ENCODE peak calls at places on chromosomes 11 and 22, in seven cellular contexts. U is NT2/D1, V is HCT116, T is GM12878, Q is SK-N-SH, Y is H1, P is HepG2. A is an unnamed sample.

GRCh38 chr11:69272055-69272454 is 21.9 kb upstream of the MYEOV start:
- DNase-seq in Q (no peak), P (no peak), Y (no peak), U (no peak), V (no peak), T (no peak), A (no peak)

GRCh38 chr11:102608699-102609098 is 16.4 kb downstream of the MMP20 start:
- DNase-seq in U (no peak), V (no peak), T (no peak), P (no peak), Q (no peak), Y (no peak), A (no peak)

GRCh38 chr11:36361472-36361871 is 65.4 kb downstream of the PRR5L start:
- DNase-seq in T (no peak), V (no peak), P (no peak), Y (no peak), U (no peak), Q (no peak), A (no peak)

GRCh38 chr11:71929491-71929890 is 645 bp downstream of the RNF121 start:
- DNase-seq in T (no peak), Y (no peak), Q (no peak), V (no peak), U (no peak), P (no peak), A (no peak)

GRCh38 chr11:35529971-35530495 is 4.6 kb upstream of the PAMR1 start:
- DNase-seq in T (no peak), V (no peak), U (no peak), Q (peak; percentile 64), Y (no peak), P (no peak), A (no peak)

GRCh38 chr11:15937601-15938361 is 418.6 kb downstream of the SOX6 start:
- DNase-seq in U (no peak), Q (no peak), T (no peak), P (no peak), Y (no peak), V (no peak), A (no peak)

GRCh38 chr22:41909290-41910049 is 5.4 kb downstream of the SHISA8 start:
- DNase-seq in P (no peak), V (no peak), U (no peak), Q (no peak), Y (no peak), T (no peak), A (no peak)

GRCh38 chr11:120810251-120810650 is 213.7 kb upstream of the TBCEL start:
- DNase-seq in Y (no peak), V (no peak), Q (no peak), P (no peak), U (no peak), T (no peak), A (no peak)

GRCh38 chr11:48093795-48094642 is 113.7 kb downstream of the PTPRJ start:
- DNase-seq in T (no peak), U (no peak), P (peak; percentile 77), Q (no peak), V (no peak), Y (no peak), A (no peak)

GRCh38 chr11:31995525-31996123 is 95.2 kb upstream of the RCN1 start:
- DNase-seq in T (peak; percentile 26), U (no peak), V (no peak), P (no peak), Q (no peak), Y (no peak), A (no peak)

GRCh38 chr11:64642418-64642735 is 51.4 kb downstream of the SLC22A12 start:
- DNase-seq in Y (no peak), T (no peak), P (no peak), U (no peak), Q (no peak), V (no peak), A (no peak)

GRCh38 chr11:22466809-22467208 is 128.6 kb downstream of the SLC17A6 start:
- DNase-seq in Y (no peak), U (no peak), P (no peak), Q (no peak), T (no peak), V (peak; percentile 13), A (no peak)

GRCh38 chr11:60905551-60906113 is 753 bp downstream of the PRPF19 start:
- DNase-seq in V (no peak), Y (no peak), P (peak; percentile 36), U (no peak), Q (peak; percentile 60), T (no peak), A (no peak)

GRCh38 chr11:102733232-102733875 is 8.6 kb upstream of the MMP8 start:
- DNase-seq in Q (peak; percentile 49), Y (peak; percentile 57), U (peak; percentile 48), T (no peak), P (peak; percentile 60), V (peak; percentile 57), A (peak; percentile 67)

GRCh38 chr11:37026326-37026725 is 428.3 kb upstream of the RAG2 start:
- DNase-seq in P (no peak), Y (no peak), U (peak; percentile 18), Q (no peak), V (no peak), T (no peak), A (no peak)

GRCh38 chr11:130649749-130650275 is 201.4 kb downstream of the ADAMTS15 start:
- DNase-seq in V (no peak), T (no peak), P (no peak), Y (no peak), Q (no peak), U (no peak), A (no peak)

GRCh38 chr11:130650456-130651068 is 202.1 kb downstream of the ADAMTS15 start:
- DNase-seq in V (no peak), Q (no peak), P (no peak), T (no peak), Y (no peak), U (no peak), A (no peak)

GRCh38 chr11:130647371-130647770 is 198.9 kb downstream of the ADAMTS15 start:
- DNase-seq in T (no peak), Q (no peak), P (no peak), U (no peak), V (no peak), Y (no peak), A (no peak)

GRCh38 chr11:130646881-130647280 is 198.4 kb downstream of the ADAMTS15 start:
- DNase-seq in V (no peak), Q (no peak), T (no peak), U (no peak), P (no peak), Y (no peak), A (no peak)

DNA sequence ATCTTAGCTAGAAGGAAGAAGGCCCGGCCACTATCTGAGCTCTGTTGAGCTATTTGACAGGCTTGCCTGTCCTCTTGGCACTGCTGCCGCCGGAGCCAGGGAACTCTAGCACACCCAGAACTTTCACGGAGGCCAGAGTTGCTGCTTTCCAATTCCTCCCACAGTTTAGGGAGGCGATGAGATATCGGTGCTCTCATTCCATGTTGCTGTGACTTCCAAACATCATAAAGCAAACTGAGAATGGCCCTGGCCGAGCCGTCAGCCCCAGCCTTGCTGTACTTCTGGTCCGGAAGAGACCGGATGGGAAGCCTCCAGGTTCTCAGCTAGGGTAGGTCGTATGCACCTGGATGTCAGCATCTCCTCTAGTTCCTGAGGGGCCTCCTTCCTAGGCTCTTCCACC is 200.2 kb downstream of the ADAMTS15 start:
- DNase-seq in T (no peak), P (no peak), V (no peak), Q (no peak), Y (no peak), U (no peak), A (no peak)
- TF ChIP-seq YY1 in T (no peak), P (no peak), V (no peak), Q (no peak), Y (no peak), U (no peak), A (no peak)

GRCh38 chr11:56909563-56909962 is 79.2 kb upstream of the OR5AK2 start:
- DNase-seq in U (no peak), Y (no peak), T (no peak), V (no peak), P (no peak), Q (no peak), A (no peak)

GRCh38 chr11:56905442-56905841 is 83.3 kb upstream of the OR5AK2 start:
- DNase-seq in U (no peak), Q (no peak), T (no peak), P (no peak), V (no peak), Y (no peak), A (no peak)

GRCh38 chr11:56906683-56907148 is 82.0 kb upstream of the OR5AK2 start:
- DNase-seq in Q (no peak), P (no peak), Y (no peak), U (no peak), V (no peak), T (no peak), A (no peak)

GRCh38 chr11:56909080-56909479 is 79.6 kb upstream of the OR5AK2 start:
- DNase-seq in T (no peak), P (no peak), Q (no peak), Y (no peak), V (no peak), U (no peak), A (no peak)

GRCh38 chr11:56905936-56906335 is 82.8 kb upstream of the OR5AK2 start:
- DNase-seq in Y (no peak), T (no peak), P (no peak), U (no peak), Q (no peak), V (no peak), A (no peak)
- TF ChIP-seq YY1 in Y (no peak), T (no peak), P (no peak), U (no peak), Q (no peak), V (no peak), A (no peak)

GRCh38 chr11:13923182-13923581 is 39.3 kb upstream of the SPON1 start:
- DNase-seq in P (no peak), V (peak; percentile 36), Y (no peak), Q (no peak), T (no peak), U (no peak), A (no peak)

GRCh38 chr11:13924801-13925327 is 37.7 kb upstream of the SPON1 start:
- DNase-seq in V (no peak), P (no peak), Q (no peak), U (no peak), Y (no peak), T (no peak), A (no peak)

GRCh38 chr11:13927496-13927895 is 35.0 kb upstream of the SPON1 start:
- DNase-seq in P (no peak), T (no peak), Y (no peak), Q (no peak), V (no peak), U (no peak), A (no peak)

GRCh38 chr11:13928566-13929251 is 33.8 kb upstream of the SPON1 start:
- DNase-seq in Q (no peak), T (no peak), Y (no peak), P (no peak), U (no peak), V (no peak), A (peak; percentile 73)

GRCh38 chr11:13923716-13924650 is 38.5 kb upstream of the SPON1 start:
- DNase-seq in U (no peak), T (peak; percentile 2), Q (no peak), Y (no peak), V (peak; percentile 66), P (no peak), A (no peak)
- TF ChIP-seq YY1 in U (no peak), T (no peak), Q (no peak), Y (no peak), V (no peak), P (no peak), A (no peak)

DNA sequence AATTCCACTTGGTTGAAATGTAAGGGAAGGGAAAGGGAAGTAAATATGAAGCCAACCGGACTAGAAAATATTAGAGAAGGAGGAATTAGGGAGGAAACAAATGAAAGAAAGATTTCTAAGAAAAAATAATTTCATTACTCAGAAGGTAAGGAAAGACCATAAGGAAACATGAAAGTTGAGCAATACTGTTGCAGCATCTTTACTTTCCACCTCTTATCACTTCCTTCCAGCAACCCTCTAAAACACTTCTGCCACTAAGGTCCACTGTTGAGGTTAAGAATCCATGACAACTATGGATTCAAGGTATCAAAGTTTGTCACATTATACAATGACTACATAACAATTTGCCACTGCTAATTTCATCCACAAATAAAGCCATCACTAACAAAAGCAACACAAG is 308.6 kb downstream of the DLG2 start:
- DNase-seq in Q (no peak), P (no peak), U (no peak), Y (no peak), V (no peak), T (no peak), A (no peak)
- TF ChIP-seq YY1 in Q (no peak), P (no peak), U (no peak), Y (no peak), V (no peak), T (no peak), A (no peak)

A was measured in K562.